ENCODE peak calls at places on chromosomes 4 and X, in nine cellular contexts. B is GM12878, T is psoas muscle, P is bronchial epithelial cell, H is mucosa of descending colon, A is fibroblast of lung, X is Panc1, K is fibroblast of the aortic adventitia, O is PC-3. F is an unnamed sample.

GRCh38 chr4:141130947-141131545 is 2.2 kb downstream of the RNF150 start:
- DNase-seq in X (no peak), B (no peak), T (no peak), A (no peak), P (no peak), O (no peak), K (no peak), H (no peak), F (no peak)

GRCh38 chr4:129095811-129096454 is at the start of gene C4orf33:
- DNase-seq in P (peak), A (peak), B (peak), K (peak), H (peak), O (peak), T (peak), X (peak), F (peak)

GRCh38 chrX:102745513-102746133 is 25.1 kb downstream of the GPRASP3 start:
- DNase-seq in O (no peak), K (no peak), A (no peak), T (no peak), B (no peak), P (no peak), H (peak), X (no peak), F (no peak)

GRCh38 chrX:40415675-40416074 is 165.1 kb upstream of the ATP6AP2 start:
- DNase-seq in O (no peak), P (no peak), A (no peak), T (no peak), H (no peak), X (no peak), K (no peak), B (no peak), F (no peak)

GRCh38 chr4:58732973-58733372 is 1622.8 kb upstream of the IGFBP7 start:
- DNase-seq in A (no peak), P (no peak), O (peak), X (no peak), B (no peak), K (no peak), H (no peak), T (no peak), F (no peak)

GRCh38 chr4:80140237-80140636 is 57.1 kb upstream of the PRDM8 start:
- DNase-seq in H (no peak), P (no peak), K (no peak), B (no peak), O (no peak), A (no peak), T (no peak), X (no peak), F (no peak)

GRCh38 chr4:2947926-2948325 is 15.3 kb downstream of the NOP14 start:
- DNase-seq in O (no peak), T (no peak), P (no peak), K (no peak), H (no peak), B (no peak), A (no peak), X (no peak), F (no peak)

GRCh38 chr4:55312491-55313101 is 33.4 kb upstream of the SRD5A3 start:
- DNase-seq in O (peak), B (no peak), K (peak), T (no peak), H (no peak), A (peak), X (peak), P (peak), F (no peak)

GRCh38 chr4:35175487-35175886 is 1068.8 kb downstream of the ARAP2 start:
- DNase-seq in O (no peak), T (no peak), K (no peak), A (no peak), P (peak), H (no peak), X (no peak), B (no peak), F (no peak)

GRCh38 chr4:74675673-74676279 is 118.5 kb downstream of the BTC start:
- DNase-seq in B (no peak), X (no peak), K (peak), O (peak), A (peak), T (no peak), P (peak), H (no peak), F (peak)

GRCh38 chrX:30301203-30301602 is 8.0 kb downstream of the NR0B1 start:
- DNase-seq in P (no peak), B (no peak), X (no peak), A (no peak), K (no peak), O (no peak), H (no peak), T (no peak), F (no peak)

GRCh38 chrX:122238801-122239200 is 945.3 kb upstream of the GRIA3 start:
- DNase-seq in P (peak), K (peak), H (no peak), B (no peak), X (no peak), A (no peak), T (no peak), O (no peak), F (no peak)

GRCh38 chrX:2526390-2526789 is 25.6 kb upstream of the DHRSX start:
- DNase-seq in A (no peak), X (no peak), O (no peak), K (no peak), B (no peak), P (no peak), T (no peak), H (no peak), F (no peak)

GRCh38 chr4:4950891-4951290 is 68.4 kb downstream of the CYTL1 start:
- DNase-seq in T (no peak), A (no peak), K (no peak), X (no peak), B (no peak), P (no peak), H (no peak), O (no peak), F (no peak)

GRCh38 chr4:76694056-76694455 is 203.9 kb downstream of the SOWAHB start:
- DNase-seq in X (no peak), T (no peak), K (no peak), B (no peak), P (peak), H (no peak), O (peak), A (no peak), F (no peak)

GRCh38 chr4:158578476-158578875 is 56.8 kb downstream of the RXFP1 start:
- DNase-seq in O (peak), H (no peak), A (peak), X (no peak), B (no peak), P (peak), K (peak), T (no peak), F (no peak)

GRCh38 chr4:125331116-125331515 is 16.4 kb downstream of the FAT4 start:
- DNase-seq in K (no peak), P (no peak), B (no peak), X (no peak), A (no peak), O (no peak), H (no peak), T (no peak), F (no peak)

GRCh38 chr4:165457793-165458192 is 79.0 kb downstream of the CPE start:
- DNase-seq in A (no peak), B (no peak), O (no peak), X (no peak), K (no peak), T (no peak), P (no peak), H (no peak), F (no peak)

GRCh38 chr4:76572224-76572623 is 137.2 kb downstream of the SHROOM3 start:
- DNase-seq in A (no peak), T (no peak), B (no peak), P (no peak), H (no peak), K (no peak), X (no peak), O (no peak), F (no peak)

GRCh38 chrX:14899607-14900006 is 26.4 kb downstream of the MOSPD2 start:
- DNase-seq in A (peak), T (no peak), K (peak), O (peak), P (peak), B (no peak), X (peak), H (no peak), F (no peak)

GRCh38 chr4:25089058-25089763 is 58.5 kb upstream of the LGI2 start:
- DNase-seq in H (no peak), P (no peak), K (no peak), B (no peak), O (no peak), A (no peak), X (no peak), T (no peak), F (no peak)

GRCh38 chr4:119300388-119301131 is 21.4 kb downstream of the FABP2 start:
- DNase-seq in K (peak), H (peak), P (peak), T (peak), O (peak), X (peak), A (peak), B (peak), F (peak)

GRCh38 chrX:119917877-119918276 is 22.2 kb downstream of the AKAP14 start:
- DNase-seq in O (no peak), B (no peak), H (no peak), K (no peak), P (no peak), A (no peak), X (no peak), T (no peak), F (no peak)

GRCh38 chrX:38326086-38326485 is 1.2 kb downstream of the RPGR start:
- DNase-seq in T (no peak), H (no peak), A (no peak), X (no peak), B (no peak), K (no peak), P (no peak), O (peak), F (no peak)

GRCh38 chr4:122914938-122915337 is 7.5 kb downstream of the NUDT6 start:
- DNase-seq in A (peak), X (no peak), K (peak), T (no peak), H (no peak), P (peak), O (no peak), B (no peak), F (no peak)

GRCh38 chr4:169094656-169095231 is 84.7 kb upstream of the CBR4 start:
- DNase-seq in P (no peak), K (no peak), H (no peak), T (no peak), O (no peak), A (no peak), B (no peak), X (no peak), F (no peak)

GRCh38 chr4:94548571-94548970 is 96.8 kb downstream of the PDLIM5 start:
- DNase-seq in X (peak), P (peak), O (peak), K (peak), T (no peak), H (no peak), B (no peak), A (peak), F (no peak)

GRCh38 chrX:142999209-142999720 is 26.5 kb upstream of the SPANXN4 start:
- DNase-seq in X (no peak), P (no peak), T (no peak), K (no peak), O (peak), A (no peak), B (no peak), H (no peak), F (no peak)

GRCh38 chrX:119482497-119483480 is 14.5 kb downstream of the SLC25A5 start:
- DNase-seq in A (peak), P (peak), X (no peak), T (peak), O (peak), B (no peak), H (peak), K (peak), F (no peak)

GRCh38 chrX:19514791-19515614 is at the start of gene MAP3K15:
- DNase-seq in K (no peak), B (no peak), P (no peak), X (no peak), H (peak), O (peak), A (no peak), T (peak), F (no peak)

GRCh38 chrX:46662188-46662587 is 88.6 kb downstream of the CHST7 start:
- DNase-seq in B (no peak), H (no peak), X (no peak), T (no peak), O (no peak), K (no peak), A (no peak), P (no peak), F (no peak)

GRCh38 chr4:123821861-123822260 is 425.3 kb downstream of the SPRY1 start:
- DNase-seq in A (peak), X (no peak), H (no peak), O (peak), P (peak), T (no peak), K (peak), B (no peak), F (no peak)

GRCh38 chr4:80806472-80806871 is 224.0 kb upstream of the BMP3 start:
- DNase-seq in P (peak), K (no peak), B (no peak), A (no peak), H (no peak), T (no peak), X (no peak), O (no peak), F (no peak)

GRCh38 chr4:3295837-3296624 is 3.2 kb downstream of the RGS12 start:
- DNase-seq in H (no peak), A (no peak), O (no peak), K (no peak), B (no peak), P (no peak), X (no peak), T (no peak), F (no peak)

GRCh38 chr4:75708218-75708691 is 16.1 kb upstream of the USO1 start:
- DNase-seq in P (no peak), X (no peak), B (no peak), A (no peak), K (no peak), O (peak), T (no peak), H (no peak), F (no peak)

GRCh38 chr4:159048166-159048886 is 54.6 kb upstream of the RAPGEF2 start:
- DNase-seq in B (no peak), T (peak), P (peak), X (peak), O (peak), K (peak), A (peak), H (peak), F (no peak)

GRCh38 chr4:46856347-46856746 is 52.7 kb downstream of the COX7B2 start:
- DNase-seq in B (no peak), H (no peak), A (no peak), O (no peak), X (no peak), K (no peak), P (no peak), T (no peak), F (no peak)

GRCh38 chrX:153649178-153649914 is 2.3 kb downstream of the DUSP9 start:
- DNase-seq in P (no peak), K (peak), X (no peak), O (peak), H (peak), T (no peak), A (no peak), B (no peak), F (no peak)

GRCh38 chr4:145179201-145179860 is 1.1 kb downstream of the OTUD4 start:
- DNase-seq in X (no peak), P (peak), T (peak), K (peak), H (peak), B (peak), A (peak), O (peak), F (no peak)
- TF ChIP-seq CTCF in X (no peak), P (no peak), T (no peak), K (no peak), H (no peak), B (no peak), A (no peak), O (no peak), F (no peak)

DNA sequence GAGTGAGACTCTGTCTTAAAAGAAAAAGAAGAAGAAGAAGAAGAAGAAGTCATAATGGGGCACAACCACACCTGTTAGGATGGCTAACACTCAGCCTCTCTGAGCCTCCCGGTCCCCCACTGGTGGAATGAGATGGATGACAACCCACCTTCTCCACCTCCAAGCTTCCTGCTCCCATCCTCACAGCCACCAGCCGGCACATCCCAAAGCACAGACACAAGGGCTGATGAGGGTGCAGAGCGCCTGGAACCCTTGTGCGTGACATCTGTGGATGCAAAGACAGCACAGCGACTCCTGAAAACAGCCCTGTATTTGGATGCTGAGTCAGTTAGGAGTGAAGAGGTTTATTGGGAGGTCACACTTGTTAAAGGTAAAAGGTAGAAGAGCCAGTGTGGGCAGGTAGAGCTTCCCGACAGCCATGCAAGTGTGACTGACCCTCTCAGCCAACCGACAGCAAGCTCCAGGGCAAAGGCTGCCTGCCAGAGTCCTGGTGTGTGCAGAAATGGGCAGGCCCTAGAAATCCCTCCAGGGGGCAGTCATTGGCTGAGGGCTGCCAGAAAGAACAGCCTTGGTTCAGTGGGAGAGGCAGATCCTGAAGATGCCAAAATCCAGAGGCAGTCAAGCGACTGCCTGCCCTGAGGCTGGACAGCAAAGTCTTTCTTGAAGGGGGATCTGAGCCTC is 26.6 kb upstream of the MAN2B2 start:
- DNase-seq in T (no peak), K (peak), O (peak), P (peak), B (no peak), X (no peak), A (peak), H (no peak), F (no peak)
- TF ChIP-seq CTCF in T (no peak), K (peak), O (peak), P (peak), B (no peak), X (peak), A (no peak), H (no peak), F (peak)

DNA sequence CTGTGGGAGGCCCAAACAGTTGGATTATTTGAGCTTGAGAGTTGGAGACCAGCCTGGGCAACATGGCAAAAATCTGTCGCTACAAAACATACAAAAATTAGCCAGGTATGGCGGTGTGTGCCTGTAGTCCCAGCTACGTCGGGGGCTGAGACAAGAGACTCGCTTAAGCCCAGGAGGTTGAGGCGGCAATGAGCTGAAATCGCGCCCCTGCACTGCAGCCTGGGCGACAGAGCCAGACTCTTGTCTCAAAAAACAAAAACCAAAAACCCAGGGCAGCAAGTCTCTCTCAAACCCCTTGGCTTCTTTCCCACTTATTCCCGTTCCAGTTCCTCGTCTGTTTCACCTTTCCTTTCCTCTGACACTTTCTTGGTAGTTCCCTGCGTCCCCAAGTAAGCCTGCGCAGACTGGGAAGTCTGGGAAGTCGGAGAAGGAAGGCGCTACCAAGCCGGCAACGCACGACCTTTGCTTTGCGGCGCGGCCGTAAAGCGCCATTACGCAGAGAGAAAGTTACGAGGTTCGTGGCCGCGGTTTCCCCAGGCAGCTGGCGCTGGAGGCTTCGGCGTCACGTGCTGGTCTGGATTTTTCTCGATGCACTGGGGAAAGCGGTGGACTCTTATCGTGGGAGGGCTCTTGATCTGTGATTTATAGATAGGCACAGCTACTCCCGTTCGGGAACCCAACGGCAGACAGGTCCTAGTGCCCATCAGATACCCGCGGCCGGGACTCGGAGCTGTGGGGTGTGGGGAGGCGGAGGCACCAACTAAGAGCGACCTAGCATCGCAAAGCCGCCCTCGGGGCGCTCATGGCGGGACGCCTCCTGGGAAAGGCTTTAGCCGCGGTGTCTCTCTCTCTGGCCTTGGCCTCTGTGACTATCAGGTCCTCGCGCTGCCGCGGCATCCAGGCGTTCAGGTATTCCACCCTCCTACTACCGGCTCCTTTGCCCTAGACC is at the start of gene NUDT9:
- DNase-seq in B (peak), T (peak), X (peak), A (peak), O (peak), K (peak), P (peak), H (peak), F (peak)
- TF ChIP-seq CTCF in B (no peak), T (no peak), X (no peak), A (no peak), O (no peak), K (no peak), P (no peak), H (no peak), F (no peak)

GRCh38 chr4:182649698-182650477 is 267.3 kb downstream of the DCTD start:
- DNase-seq in X (no peak), A (no peak), T (no peak), B (no peak), K (no peak), P (no peak), H (no peak), O (no peak), F (no peak)
- TF ChIP-seq CTCF in X (no peak), A (no peak), T (no peak), B (no peak), K (no peak), P (no peak), H (no peak), O (no peak), F (no peak)

F was measured in AG04449.